ENCODE peak calls at places on chromosomes 13 and 19, in six cellular contexts. V, A, J, W, R and T are unnamed samples.

GRCh38 chr13:61774903-61775302 is 359.3 kb upstream of the PCDH20 start:
- DNase-seq in J (no peak), R (no peak), V (no peak), A (no peak), W (no peak), T (no peak)

GRCh38 chr13:27765650-27766049 is 26.6 kb upstream of the GSX1 start:
- DNase-seq in W (no peak), A (no peak), V (no peak), R (no peak), J (no peak), T (no peak)

GRCh38 chr19:33047422-33047821 is 17.3 kb downstream of the RHPN2 start:
- DNase-seq in J (no peak), W (no peak), A (peak), V (no peak), R (no peak), T (no peak)

GRCh38 chr13:101529419-101529818 is 76.9 kb downstream of the ITGBL1 start:
- DNase-seq in R (no peak), J (no peak), W (peak), V (no peak), A (no peak), T (no peak)

GRCh38 chr19:11025445-11025844 is 63.8 kb upstream of the LDLR start:
- DNase-seq in J (no peak), R (no peak), W (no peak), A (no peak), V (no peak), T (no peak)

GRCh38 chr13:76791290-76791664 is 94.9 kb downstream of the KCTD12 start:
- DNase-seq in W (no peak), J (no peak), R (no peak), A (no peak), V (no peak), T (no peak)

GRCh38 chr19:18519962-18520847 is 1.7 kb downstream of the ELL start:
- DNase-seq in A (peak), R (no peak), J (peak), V (peak), W (peak), T (no peak)

GRCh38 chr13:23881408-23881785 is 7.8 kb downstream of the MIPEP start:
- DNase-seq in V (no peak), W (no peak), R (no peak), J (no peak), A (no peak), T (no peak)

GRCh38 chr13:52851153-52851962 is 2.9 kb upstream of the PCDH8 start:
- DNase-seq in W (no peak), A (no peak), V (peak), R (no peak), J (peak), T (no peak)

GRCh38 chr13:48448963-48449614 is 36.2 kb upstream of the LPAR6 start:
- DNase-seq in V (no peak), R (no peak), J (no peak), W (peak), A (no peak), T (no peak)

GRCh38 chr19:49425922-49426592 is 869 bp downstream of the GFY start:
- DNase-seq in R (no peak), J (peak), V (no peak), A (peak), W (no peak), T (no peak)

GRCh38 chr13:99289674-99290337 is 17.4 kb downstream of the GPR183 start:
- DNase-seq in V (no peak), J (no peak), W (no peak), A (no peak), R (no peak), T (no peak)

GRCh38 chr19:56476671-56477428 is at the start of gene ZNF667:
- DNase-seq in R (peak), W (no peak), J (peak), V (no peak), A (no peak), T (no peak)

GRCh38 chr19:12872941-12873890 is 8.0 kb downstream of the DNASE2 start:
- DNase-seq in V (peak), W (peak), J (peak), A (peak), R (no peak), T (no peak)

GRCh38 chr19:42303101-42303464 is 659 bp upstream of the PAFAH1B3 start:
- DNase-seq in W (no peak), V (no peak), A (no peak), R (no peak), J (no peak), T (no peak)

GRCh38 chr13:74895042-74895811 is 586.7 kb downstream of the TBC1D4 start:
- DNase-seq in R (no peak), W (no peak), A (no peak), V (no peak), J (no peak), T (no peak)

GRCh38 chr19:46186101-46186716 is 38.2 kb downstream of the IGFL2 start:
- DNase-seq in R (no peak), W (no peak), A (no peak), J (no peak), V (no peak), T (no peak)

DNA sequence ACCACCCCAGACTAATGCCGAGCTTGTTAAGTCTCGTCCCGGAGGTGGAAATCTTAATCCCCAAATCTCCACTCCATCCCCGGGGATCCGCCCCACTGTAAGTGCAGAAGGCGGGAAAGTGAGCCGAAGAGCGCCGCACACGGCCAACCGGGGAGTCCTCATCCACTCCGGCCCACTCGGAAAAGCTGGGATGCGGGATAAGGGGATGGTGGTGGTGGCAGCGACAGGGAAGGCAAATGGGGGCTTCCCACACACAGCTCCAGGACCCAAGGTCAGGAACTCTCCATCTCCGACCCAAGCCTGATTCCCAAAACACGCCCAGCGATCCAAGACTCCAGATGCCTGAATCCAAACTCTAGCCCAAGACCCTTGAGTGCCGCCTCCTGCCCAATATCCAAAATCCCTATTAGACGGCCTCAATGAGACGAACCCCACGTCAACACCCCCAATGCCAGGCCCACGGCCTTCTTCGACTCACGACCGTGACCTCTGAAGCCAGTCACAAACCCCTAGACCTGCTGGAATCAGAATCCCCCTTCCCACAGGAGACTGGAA is 481 bp downstream of the FBL start:
- DNase-seq in R (no peak), W (no peak), A (no peak), J (peak), V (no peak), T (peak)
- TF ChIP-seq CTCF in R (no peak), W (peak), A (no peak), J (peak), V (no peak), T (peak)

GRCh38 chr19:7505288-7505681 is 10.6 kb upstream of the ZNF358 start:
- DNase-seq in J (no peak), A (peak), W (no peak), V (no peak), R (no peak), T (no peak)

GRCh38 chr19:7504684-7505083 is 11.2 kb upstream of the ZNF358 start:
- DNase-seq in W (no peak), V (no peak), J (no peak), R (no peak), A (no peak), T (no peak)

GRCh38 chr19:7497292-7497691 is 8.5 kb upstream of the PEX11G start:
- DNase-seq in W (no peak), A (no peak), R (no peak), J (no peak), V (peak), T (no peak)

GRCh38 chr19:7502552-7502951 is 13.4 kb upstream of the ZNF358 start:
- DNase-seq in A (no peak), V (no peak), J (no peak), R (no peak), W (no peak), T (no peak)

DNA sequence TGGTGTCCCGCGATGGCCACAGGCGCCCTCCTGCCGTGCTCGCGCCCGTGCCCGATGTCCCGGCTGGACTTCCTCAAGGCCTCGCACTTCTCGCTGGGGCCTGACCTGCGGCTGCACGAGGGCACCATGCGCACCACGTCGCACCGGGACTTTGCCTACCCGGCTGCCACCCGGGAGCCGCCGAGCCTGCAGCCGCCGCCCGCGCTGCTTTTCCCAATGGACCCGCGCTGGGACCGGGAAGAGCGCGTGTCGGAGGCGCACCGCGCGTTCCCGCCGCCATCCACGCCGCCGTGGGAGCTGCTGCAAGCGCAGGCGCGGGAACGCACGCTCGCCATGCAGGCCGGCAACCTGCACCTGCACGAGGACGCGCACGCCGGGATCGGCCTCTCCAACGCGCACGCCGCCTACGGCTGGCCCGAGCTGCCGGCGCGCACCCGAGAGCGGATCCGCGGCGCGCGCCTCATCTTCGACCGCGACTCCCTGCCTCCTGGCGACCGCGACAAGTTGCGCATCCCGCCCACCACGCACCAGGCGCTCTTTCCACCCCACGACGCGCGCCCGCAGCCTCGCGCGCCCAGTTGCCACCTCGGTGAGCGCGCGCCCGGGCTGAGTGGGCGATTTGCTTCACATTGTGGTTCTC is 12.1 kb upstream of the PEX11G start:
- DNase-seq in A (peak), J (peak), V (peak), W (no peak), R (no peak), T (no peak)
- TF ChIP-seq CTCF in A (no peak), J (peak), V (no peak), W (no peak), R (no peak), T (no peak)

GRCh38 chr13:109275848-109276247 is 510.5 kb downstream of the IRS2 start:
- DNase-seq in W (no peak), A (no peak), R (no peak), V (no peak), J (peak), T (no peak)
- TF ChIP-seq CTCF in W (peak), A (peak), R (no peak), V (no peak), J (peak), T (no peak)

DNA sequence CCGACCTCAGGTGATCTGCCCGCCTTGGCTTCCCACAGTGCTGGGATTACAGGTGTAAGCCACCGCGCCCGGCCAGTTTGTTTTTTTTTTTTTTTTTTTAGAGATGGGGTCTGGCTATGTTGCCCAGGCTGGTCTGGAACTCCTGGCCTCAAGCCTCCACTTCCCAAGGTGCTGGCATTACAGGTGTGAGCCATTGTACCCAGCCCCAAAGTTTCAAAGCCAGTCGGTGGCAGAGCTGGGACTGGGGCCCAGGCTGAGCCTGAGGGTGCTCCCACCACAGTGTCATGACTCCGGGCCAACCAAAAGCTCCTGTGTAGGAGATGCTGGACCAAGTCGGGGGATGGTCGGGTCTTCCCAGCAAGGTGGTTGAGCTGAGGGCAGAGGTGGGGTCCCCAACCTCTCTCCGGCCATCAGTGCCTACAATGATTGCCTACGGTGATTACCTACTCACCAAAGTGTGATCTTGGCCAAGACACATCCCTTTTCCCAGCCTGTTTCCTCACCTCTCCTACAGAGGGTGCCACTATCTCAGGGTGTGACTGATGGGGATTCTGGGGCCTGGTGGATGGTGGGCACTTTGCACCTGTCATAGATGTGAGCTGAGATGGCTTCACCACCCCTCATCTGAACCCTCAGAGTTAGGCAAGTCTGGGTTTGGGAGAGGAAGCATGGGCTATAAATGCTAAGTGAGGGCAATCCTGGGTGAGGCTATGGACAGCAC is 5.9 kb upstream of the SAMD1 start:
- DNase-seq in W (no peak), J (no peak), R (no peak), A (no peak), V (no peak), T (no peak)
- TF ChIP-seq CTCF in W (no peak), J (peak), R (no peak), A (peak), V (peak), T (no peak)

GRCh38 chr13:113958373-113958772 is 15.5 kb downstream of the C13orf46 start:
- DNase-seq in V (no peak), A (no peak), J (no peak), R (no peak), W (no peak), T (no peak)
- TF ChIP-seq CTCF in V (no peak), A (no peak), J (no peak), R (no peak), W (no peak), T (no peak)

DNA sequence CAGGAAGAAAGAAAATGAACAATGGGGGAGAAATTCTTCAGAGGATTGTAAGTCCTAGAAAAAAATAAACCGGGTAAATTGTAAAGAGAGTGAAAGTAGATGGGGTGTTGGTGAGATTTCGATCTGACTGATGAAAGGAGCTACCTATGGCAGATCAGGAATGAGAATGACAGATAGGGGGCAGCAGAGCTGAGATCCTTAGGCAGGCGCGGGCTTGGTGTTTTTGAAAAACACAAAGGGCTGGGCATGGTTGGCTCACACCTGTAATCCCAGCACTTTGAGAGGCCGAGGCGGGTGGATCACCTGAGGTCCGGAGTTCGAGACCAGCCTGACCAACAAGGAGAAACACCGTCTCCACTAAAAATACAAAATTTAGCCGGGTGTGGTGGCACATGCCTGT is 1468.6 kb upstream of the SLC10A2 start:
- DNase-seq in R (no peak), V (no peak), A (no peak), W (no peak), J (no peak), T (no peak)
- TF ChIP-seq CTCF in R (no peak), V (no peak), A (no peak), W (no peak), J (peak), T (no peak)